ENCODE peak calls at places on chromosomes 7 and 10, in ten cellular contexts. One of them, this sample, is unnamed.

GRCh38 chr10:79274279-79275104 is 72.8 kb upstream of the PPIF start:
- DNase-seq in body of pancreas: peak; percentile 83
- DNase-seq in AG04449: no peak
- DNase-seq in pancreas: peak; percentile 55
- DNase-seq in AG09319: no peak
- DNase-seq in SK-N-SH: peak; percentile 87
- DNase-seq in CD8-positive, alpha-beta T cell: no peak
- DNase-seq in mesothelial cell of epicardium: no peak
- DNase-seq in neural crest cell: no peak
- DNase-seq in A549: no peak
- DNase-seq in this sample: no peak

GRCh38 chr7:93178213-93178612 is 30.0 kb upstream of the SAMD9L start:
- DNase-seq in body of pancreas: no peak
- DNase-seq in AG04449: no peak
- DNase-seq in pancreas: no peak
- DNase-seq in AG09319: no peak
- DNase-seq in SK-N-SH: peak; percentile 3
- DNase-seq in CD8-positive, alpha-beta T cell: no peak
- DNase-seq in mesothelial cell of epicardium: no peak
- DNase-seq in neural crest cell: no peak
- DNase-seq in A549: peak; percentile 3
- DNase-seq in this sample: no peak

GRCh38 chr7:17298840-17299476 is 506 bp downstream of the AHR start:
- DNase-seq in body of pancreas: peak; percentile 55
- DNase-seq in AG04449: no peak
- DNase-seq in pancreas: peak; percentile 56
- DNase-seq in AG09319: no peak
- DNase-seq in SK-N-SH: peak; percentile 35
- DNase-seq in CD8-positive, alpha-beta T cell: peak; percentile 54
- DNase-seq in mesothelial cell of epicardium: peak; percentile 69
- DNase-seq in neural crest cell: no peak
- DNase-seq in A549: peak; percentile 39
- DNase-seq in this sample: peak; percentile 44

GRCh38 chr10:84540022-84540616 is 211.7 kb downstream of the CCSER2 start:
- DNase-seq in body of pancreas: no peak
- DNase-seq in AG04449: peak; percentile 77
- DNase-seq in pancreas: no peak
- DNase-seq in AG09319: peak; percentile 40
- DNase-seq in SK-N-SH: no peak
- DNase-seq in CD8-positive, alpha-beta T cell: no peak
- DNase-seq in mesothelial cell of epicardium: no peak
- DNase-seq in neural crest cell: no peak
- DNase-seq in A549: peak; percentile 33
- DNase-seq in this sample: no peak

GRCh38 chr7:151551820-151552219 is 32.1 kb upstream of the RHEB start:
- DNase-seq in body of pancreas: no peak
- DNase-seq in AG04449: no peak
- DNase-seq in pancreas: no peak
- DNase-seq in AG09319: no peak
- DNase-seq in SK-N-SH: no peak
- DNase-seq in CD8-positive, alpha-beta T cell: no peak
- DNase-seq in mesothelial cell of epicardium: no peak
- DNase-seq in neural crest cell: no peak
- DNase-seq in A549: no peak
- DNase-seq in this sample: no peak

GRCh38 chr10:69316313-69317059 is 38.2 kb downstream of the HK1 start:
- DNase-seq in body of pancreas: no peak
- DNase-seq in AG04449: no peak
- DNase-seq in pancreas: no peak
- DNase-seq in AG09319: no peak
- DNase-seq in SK-N-SH: no peak
- DNase-seq in CD8-positive, alpha-beta T cell: no peak
- DNase-seq in mesothelial cell of epicardium: no peak
- DNase-seq in neural crest cell: no peak
- DNase-seq in A549: no peak
- DNase-seq in this sample: no peak

GRCh38 chr7:129903935-129904334 is 48.8 kb downstream of the UBE2H start:
- DNase-seq in body of pancreas: no peak
- DNase-seq in AG04449: no peak
- DNase-seq in pancreas: no peak
- DNase-seq in AG09319: no peak
- DNase-seq in SK-N-SH: no peak
- DNase-seq in CD8-positive, alpha-beta T cell: no peak
- DNase-seq in mesothelial cell of epicardium: no peak
- DNase-seq in neural crest cell: no peak
- DNase-seq in A549: no peak
- DNase-seq in this sample: no peak

GRCh38 chr7:150823484-150824126 is 23.0 kb downstream of the TMEM176A start:
- DNase-seq in body of pancreas: no peak
- DNase-seq in AG04449: no peak
- DNase-seq in pancreas: no peak
- DNase-seq in AG09319: no peak
- DNase-seq in SK-N-SH: no peak
- DNase-seq in CD8-positive, alpha-beta T cell: no peak
- DNase-seq in mesothelial cell of epicardium: no peak
- DNase-seq in neural crest cell: no peak
- DNase-seq in A549: no peak
- DNase-seq in this sample: no peak

GRCh38 chr10:13717936-13718772 is 131.4 kb downstream of the PRPF18 start:
- DNase-seq in body of pancreas: peak; percentile 86
- DNase-seq in AG04449: peak; percentile 71
- DNase-seq in pancreas: peak; percentile 84
- DNase-seq in AG09319: peak; percentile 64
- DNase-seq in SK-N-SH: no peak
- DNase-seq in CD8-positive, alpha-beta T cell: peak; percentile 46
- DNase-seq in mesothelial cell of epicardium: no peak
- DNase-seq in neural crest cell: no peak
- DNase-seq in A549: no peak
- DNase-seq in this sample: no peak

GRCh38 chr10:2900530-2900929 is 166.8 kb upstream of the PFKP start:
- DNase-seq in body of pancreas: no peak
- DNase-seq in AG04449: no peak
- DNase-seq in pancreas: no peak
- DNase-seq in AG09319: no peak
- DNase-seq in SK-N-SH: no peak
- DNase-seq in CD8-positive, alpha-beta T cell: no peak
- DNase-seq in mesothelial cell of epicardium: no peak
- DNase-seq in neural crest cell: no peak
- DNase-seq in A549: no peak
- DNase-seq in this sample: no peak

GRCh38 chr7:155392726-155393570 is 65.0 kb upstream of the EN2 start:
- DNase-seq in body of pancreas: no peak
- DNase-seq in AG04449: no peak
- DNase-seq in pancreas: no peak
- DNase-seq in AG09319: no peak
- DNase-seq in SK-N-SH: no peak
- DNase-seq in CD8-positive, alpha-beta T cell: no peak
- DNase-seq in mesothelial cell of epicardium: no peak
- DNase-seq in neural crest cell: no peak
- DNase-seq in A549: peak; percentile 59
- DNase-seq in this sample: no peak

GRCh38 chr10:3169738-3170137 is 2.8 kb downstream of the PITRM1 start:
- DNase-seq in body of pancreas: no peak
- DNase-seq in AG04449: no peak
- DNase-seq in pancreas: no peak
- DNase-seq in AG09319: no peak
- DNase-seq in SK-N-SH: no peak
- DNase-seq in CD8-positive, alpha-beta T cell: no peak
- DNase-seq in mesothelial cell of epicardium: no peak
- DNase-seq in neural crest cell: no peak
- DNase-seq in A549: no peak
- DNase-seq in this sample: no peak

GRCh38 chr10:78407009-78407711 is 373.5 kb downstream of the RPS24 start:
- DNase-seq in body of pancreas: peak; percentile 93
- DNase-seq in AG04449: peak; percentile 47
- DNase-seq in pancreas: peak; percentile 89
- DNase-seq in AG09319: no peak
- DNase-seq in SK-N-SH: peak; percentile 91
- DNase-seq in CD8-positive, alpha-beta T cell: peak; percentile 55
- DNase-seq in mesothelial cell of epicardium: peak; percentile 94
- DNase-seq in neural crest cell: peak; percentile 90
- DNase-seq in A549: peak; percentile 88
- DNase-seq in this sample: peak; percentile 95

GRCh38 chr10:126639084-126639483 is 31.4 kb downstream of the C10orf90 start:
- DNase-seq in body of pancreas: no peak
- DNase-seq in AG04449: no peak
- DNase-seq in pancreas: no peak
- DNase-seq in AG09319: no peak
- DNase-seq in SK-N-SH: no peak
- DNase-seq in CD8-positive, alpha-beta T cell: no peak
- DNase-seq in mesothelial cell of epicardium: no peak
- DNase-seq in neural crest cell: no peak
- DNase-seq in A549: no peak
- DNase-seq in this sample: no peak

GRCh38 chr7:99615989-99616358 is 772 bp upstream of the ZSCAN25 start:
- DNase-seq in body of pancreas: no peak
- DNase-seq in AG04449: no peak
- DNase-seq in pancreas: no peak
- DNase-seq in AG09319: no peak
- DNase-seq in SK-N-SH: no peak
- DNase-seq in CD8-positive, alpha-beta T cell: no peak
- DNase-seq in mesothelial cell of epicardium: no peak
- DNase-seq in neural crest cell: no peak
- DNase-seq in A549: no peak
- DNase-seq in this sample: no peak

GRCh38 chr10:79333513-79333912 is 13.8 kb upstream of the PPIF start:
- DNase-seq in body of pancreas: no peak
- DNase-seq in AG04449: peak; percentile 54
- DNase-seq in pancreas: no peak
- DNase-seq in AG09319: no peak
- DNase-seq in SK-N-SH: no peak
- DNase-seq in CD8-positive, alpha-beta T cell: no peak
- DNase-seq in mesothelial cell of epicardium: no peak
- DNase-seq in neural crest cell: no peak
- DNase-seq in A549: no peak
- DNase-seq in this sample: no peak

DNA sequence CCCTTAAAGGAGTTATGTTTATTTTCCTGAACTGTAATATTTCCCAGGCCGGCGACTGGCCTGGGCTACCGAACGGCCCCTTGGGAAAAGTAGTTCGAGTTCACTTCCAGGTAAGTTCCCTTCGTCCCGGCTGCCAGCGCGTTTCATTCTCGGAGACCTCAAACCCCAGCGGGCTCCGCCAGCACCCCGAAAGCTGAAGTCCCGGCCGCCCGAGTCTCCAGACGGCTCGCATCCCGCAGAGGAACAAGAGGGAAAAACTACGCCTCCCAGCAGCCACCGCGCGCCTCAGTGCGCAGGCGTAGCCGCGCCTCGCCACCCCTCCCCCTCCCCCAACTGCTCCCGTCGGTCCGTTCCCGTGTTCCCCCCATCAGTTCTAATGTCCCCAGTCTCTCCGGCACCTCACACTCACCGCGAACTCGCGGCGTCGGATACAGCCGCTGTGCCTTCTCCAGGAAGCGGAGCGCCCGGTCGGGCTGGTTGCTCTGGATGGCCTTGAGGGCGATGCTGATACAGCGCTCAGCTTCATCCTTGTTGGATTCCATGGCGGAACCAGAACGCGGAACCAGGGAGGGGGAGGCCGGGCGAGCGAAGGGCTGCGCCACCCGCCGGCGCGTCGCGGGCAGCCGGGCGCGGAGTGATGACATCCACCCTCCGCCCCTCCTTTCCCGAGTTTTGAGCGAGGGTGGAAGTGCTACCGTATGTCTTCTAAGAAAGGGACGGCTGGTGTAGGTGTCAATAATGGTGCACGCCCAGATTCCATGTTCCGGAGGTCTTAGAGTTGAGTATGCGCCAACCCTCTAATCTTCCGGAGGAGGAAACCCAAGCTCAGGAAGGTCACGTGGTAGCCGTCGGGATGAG is at the start of gene DNAJB12:
- DNase-seq in body of pancreas: peak; percentile 93
- DNase-seq in AG04449: peak; percentile 56
- DNase-seq in pancreas: peak; percentile 91
- DNase-seq in AG09319: peak; percentile 83
- DNase-seq in SK-N-SH: peak; percentile 95
- DNase-seq in CD8-positive, alpha-beta T cell: peak; percentile 87
- DNase-seq in mesothelial cell of epicardium: peak; percentile 92
- DNase-seq in neural crest cell: peak; percentile 83
- DNase-seq in A549: peak; percentile 96
- DNase-seq in this sample: peak; percentile 87
- TF ChIP-seq CTCF in body of pancreas: no peak
- TF ChIP-seq CTCF in AG04449: no peak
- TF ChIP-seq CTCF in pancreas: no peak
- TF ChIP-seq CTCF in AG09319: no peak
- TF ChIP-seq CTCF in SK-N-SH: no peak
- TF ChIP-seq CTCF in CD8-positive, alpha-beta T cell: no peak
- TF ChIP-seq CTCF in mesothelial cell of epicardium: no peak
- TF ChIP-seq CTCF in neural crest cell: no peak
- TF ChIP-seq CTCF in A549: no peak
- TF ChIP-seq CTCF in this sample: no peak

GRCh38 chr7:96800122-96800521 is 90.5 kb upstream of the SEM1 start:
- DNase-seq in body of pancreas: no peak
- DNase-seq in AG04449: no peak
- DNase-seq in pancreas: no peak
- DNase-seq in AG09319: no peak
- DNase-seq in SK-N-SH: no peak
- DNase-seq in CD8-positive, alpha-beta T cell: no peak
- DNase-seq in mesothelial cell of epicardium: no peak
- DNase-seq in neural crest cell: no peak
- DNase-seq in A549: no peak
- DNase-seq in this sample: no peak

GRCh38 chr7:96800824-96801223 is 91.2 kb upstream of the SEM1 start:
- DNase-seq in body of pancreas: no peak
- DNase-seq in AG04449: no peak
- DNase-seq in pancreas: no peak
- DNase-seq in AG09319: no peak
- DNase-seq in SK-N-SH: peak; percentile 35
- DNase-seq in CD8-positive, alpha-beta T cell: no peak
- DNase-seq in mesothelial cell of epicardium: no peak
- DNase-seq in neural crest cell: no peak
- DNase-seq in A549: no peak
- DNase-seq in this sample: no peak
- TF ChIP-seq CTCF in body of pancreas: no peak
- TF ChIP-seq CTCF in AG04449: no peak
- TF ChIP-seq CTCF in pancreas: no peak
- TF ChIP-seq CTCF in AG09319: no peak
- TF ChIP-seq CTCF in SK-N-SH: no peak
- TF ChIP-seq CTCF in CD8-positive, alpha-beta T cell: no peak
- TF ChIP-seq CTCF in mesothelial cell of epicardium: no peak
- TF ChIP-seq CTCF in neural crest cell: no peak
- TF ChIP-seq CTCF in A549: no peak
- TF ChIP-seq CTCF in this sample: no peak

GRCh38 chr10:86942441-86943315 is 14.7 kb downstream of the MMRN2 start:
- DNase-seq in body of pancreas: no peak
- DNase-seq in AG04449: no peak
- DNase-seq in pancreas: no peak
- DNase-seq in AG09319: no peak
- DNase-seq in SK-N-SH: no peak
- DNase-seq in CD8-positive, alpha-beta T cell: no peak
- DNase-seq in mesothelial cell of epicardium: no peak
- DNase-seq in neural crest cell: no peak
- DNase-seq in A549: no peak
- DNase-seq in this sample: no peak
- TF ChIP-seq CTCF in body of pancreas: no peak
- TF ChIP-seq CTCF in AG04449: no peak
- TF ChIP-seq CTCF in pancreas: no peak
- TF ChIP-seq CTCF in AG09319: no peak
- TF ChIP-seq CTCF in SK-N-SH: no peak
- TF ChIP-seq CTCF in CD8-positive, alpha-beta T cell: no peak
- TF ChIP-seq CTCF in mesothelial cell of epicardium: no peak
- TF ChIP-seq CTCF in neural crest cell: no peak
- TF ChIP-seq CTCF in A549: no peak
- TF ChIP-seq CTCF in this sample: no peak

GRCh38 chr10:59709472-59710125 is at the start of gene SLC16A9:
- DNase-seq in body of pancreas: peak; percentile 69
- DNase-seq in AG04449: no peak
- DNase-seq in pancreas: peak; percentile 67
- DNase-seq in AG09319: no peak
- DNase-seq in SK-N-SH: peak; percentile 93
- DNase-seq in CD8-positive, alpha-beta T cell: no peak
- DNase-seq in mesothelial cell of epicardium: peak; percentile 73
- DNase-seq in neural crest cell: peak; percentile 67
- DNase-seq in A549: peak; percentile 53
- DNase-seq in this sample: peak; percentile 77
- TF ChIP-seq CTCF in body of pancreas: peak; percentile 26
- TF ChIP-seq CTCF in AG04449: peak; percentile 42
- TF ChIP-seq CTCF in pancreas: no peak
- TF ChIP-seq CTCF in AG09319: peak; percentile 26
- TF ChIP-seq CTCF in SK-N-SH: peak; percentile 51
- TF ChIP-seq CTCF in CD8-positive, alpha-beta T cell: no peak
- TF ChIP-seq CTCF in mesothelial cell of epicardium: no peak
- TF ChIP-seq CTCF in neural crest cell: peak; percentile 53
- TF ChIP-seq CTCF in A549: peak; percentile 33
- TF ChIP-seq CTCF in this sample: peak; percentile 39